ENCODE peak calls at places on chromosomes 16 and 17, in seven cellular contexts. O is stimulated activated CD8-positive, alpha-beta memory T cell treated with anti-CD3 and anti-CD28 coated beads, Interleukin-2, amount 100 ng/mL, for 1 hour; F is dermis blood vessel endothelial cell; G is thoracic aorta; D is activated CD8-positive, alpha-beta T cell treated with anti-CD3 and anti-CD28 coated beads, Interleukin-2, amount 10 ng/mL, durations not matched to agents 7 days and 5 days; V is AG08395; R is activated T-helper 1 cell treated with Interleukin-2 at 50 U/mL for 16 hours. M is an unnamed sample.

GRCh38 chr16:28609631-28610594 is at the start of gene SULT1A1:
- DNase-seq in O (no peak), F (peak), G (no peak), D (no peak), V (no peak), R (no peak), M (no peak)

GRCh38 chr16:27382187-27382855 is 19.7 kb upstream of the IL21R start:
- DNase-seq in O (no peak), F (no peak), G (no peak), D (no peak), V (no peak), R (no peak), M (no peak)

GRCh38 chr17:50212121-50212843 is 10.9 kb upstream of the COL1A1 start:
- DNase-seq in O (no peak), F (no peak), G (no peak), D (peak), V (peak), R (no peak), M (no peak)

GRCh38 chr16:66934138-66934838 is at the start of gene CIAO2B:
- DNase-seq in O (peak), F (peak), G (no peak), D (peak), V (peak), R (peak), M (peak)

GRCh38 chr17:29247219-29247618 is 560 bp downstream of the CRYBA1 start:
- DNase-seq in O (no peak), F (no peak), G (no peak), D (no peak), V (no peak), R (no peak), M (no peak)

GRCh38 chr17:8151641-8152111 is 528 bp downstream of the PER1 start:
- DNase-seq in O (no peak), F (peak), G (peak), D (no peak), V (peak), R (no peak), M (no peak)

GRCh38 chr17:41518031-41518430 is 659 bp downstream of the KRT15 start:
- DNase-seq in O (no peak), F (no peak), G (no peak), D (no peak), V (no peak), R (no peak), M (no peak)

GRCh38 chr17:72665841-72666518 is 426.5 kb downstream of the SLC39A11 start:
- DNase-seq in O (no peak), F (no peak), G (no peak), D (no peak), V (peak), R (no peak), M (no peak)

GRCh38 chr17:45302649-45303173 is 14.1 kb downstream of the MAP3K14 start:
- DNase-seq in O (no peak), F (no peak), G (no peak), D (peak), V (peak), R (no peak), M (peak)

GRCh38 chr17:80802626-80803450 is 188.8 kb upstream of the CHMP6 start:
- DNase-seq in O (no peak), F (no peak), G (no peak), D (no peak), V (no peak), R (no peak), M (no peak)

GRCh38 chr16:5228369-5228768 is 130.8 kb upstream of the EEF2KMT start:
- DNase-seq in O (no peak), F (no peak), G (no peak), D (no peak), V (no peak), R (no peak), M (no peak)

GRCh38 chr17:36602030-36602737 is 801 bp downstream of the MRM1 start:
- DNase-seq in O (no peak), F (peak), G (no peak), D (peak), V (no peak), R (no peak), M (peak)

GRCh38 chr17:8121531-8122390 is 2.1 kb downstream of the HES7 start:
- DNase-seq in O (no peak), F (peak), G (no peak), D (peak), V (peak), R (no peak), M (peak)

GRCh38 chr16:9441021-9441420 is 349.6 kb downstream of the HAPSTR1 start:
- DNase-seq in O (no peak), F (no peak), G (no peak), D (no peak), V (no peak), R (no peak), M (no peak)

GRCh38 chr16:85396879-85397871 is 215.9 kb upstream of the GSE1 start:
- DNase-seq in O (no peak), F (no peak), G (no peak), D (no peak), V (no peak), R (no peak), M (peak)

GRCh38 chr16:47519996-47520679 is 59.0 kb downstream of the PHKB start:
- DNase-seq in O (no peak), F (no peak), G (no peak), D (no peak), V (no peak), R (no peak), M (no peak)

GRCh38 chr17:40106760-40107265 is 6.4 kb upstream of the NR1D1 start:
- DNase-seq in O (no peak), F (no peak), G (no peak), D (no peak), V (no peak), R (no peak), M (no peak)

GRCh38 chr16:79261461-79261860 is 339.1 kb downstream of the MAF start:
- DNase-seq in O (no peak), F (no peak), G (no peak), D (peak), V (no peak), R (peak), M (peak)

GRCh38 chr17:82636626-82637598 is 11.3 kb downstream of the WDR45B start:
- DNase-seq in O (no peak), F (peak), G (no peak), D (no peak), V (no peak), R (no peak), M (no peak)

GRCh38 chr17:78484300-78485159 is 92.7 kb downstream of the DNAH17 start:
- DNase-seq in O (peak), F (no peak), G (no peak), D (peak), V (peak), R (peak), M (peak)

GRCh38 chr17:79395046-79395445 is 215.8 kb downstream of the RBFOX3 start:
- DNase-seq in O (no peak), F (no peak), G (no peak), D (no peak), V (no peak), R (no peak), M (no peak)

GRCh38 chr16:11706180-11706742 is 36.4 kb downstream of the TXNDC11 start:
- DNase-seq in O (no peak), F (no peak), G (no peak), D (no peak), V (no peak), R (no peak), M (peak)

GRCh38 chr16:23148513-23149266 is 562 bp downstream of the USP31 start:
- DNase-seq in O (no peak), F (peak), G (no peak), D (peak), V (peak), R (peak), M (peak)

GRCh38 chr16:82924075-82924854 is 297.5 kb downstream of the CDH13 start:
- DNase-seq in O (no peak), F (no peak), G (no peak), D (peak), V (no peak), R (no peak), M (no peak)

GRCh38 chr17:1810450-1811103 is 19.1 kb downstream of the SMYD4 start:
- DNase-seq in O (no peak), F (no peak), G (no peak), D (no peak), V (no peak), R (no peak), M (no peak)

GRCh38 chr16:22194707-22195444 is 11.2 kb upstream of the EEF2K start:
- DNase-seq in O (no peak), F (no peak), G (no peak), D (no peak), V (no peak), R (no peak), M (peak)

GRCh38 chr16:11672206-11673090 is 4.2 kb downstream of the SNN start:
- DNase-seq in O (no peak), F (peak), G (no peak), D (peak), V (no peak), R (no peak), M (peak)

GRCh38 chr16:17447273-17447672 is 23.5 kb downstream of the XYLT1 start:
- DNase-seq in O (no peak), F (no peak), G (no peak), D (no peak), V (no peak), R (no peak), M (no peak)

GRCh38 chr17:18960803-18961511 is 9.0 kb downstream of the SLC5A10 start:
- DNase-seq in O (peak), F (peak), G (peak), D (peak), V (peak), R (peak), M (peak)

GRCh38 chr16:11198817-11199216 is 57.2 kb downstream of the SOCS1 start:
- DNase-seq in O (no peak), F (no peak), G (no peak), D (peak), V (no peak), R (no peak), M (no peak)

GRCh38 chr16:48865511-48865910 is 255.5 kb upstream of the N4BP1 start:
- DNase-seq in O (no peak), F (no peak), G (no peak), D (no peak), V (no peak), R (no peak), M (no peak)

GRCh38 chr17:32564325-32564724 is 77.5 kb downstream of the CDK5R1 start:
- DNase-seq in O (no peak), F (no peak), G (no peak), D (no peak), V (no peak), R (no peak), M (peak)

GRCh38 chr17:32103476-32104113 is 38.7 kb upstream of the RHOT1 start:
- DNase-seq in O (no peak), F (peak), G (no peak), D (peak), V (peak), R (no peak), M (no peak)

GRCh38 chr17:76687278-76688164 is 23.2 kb downstream of the MXRA7 start:
- DNase-seq in O (no peak), F (no peak), G (no peak), D (no peak), V (peak), R (no peak), M (no peak)

GRCh38 chr17:78828470-78829185 is 12.0 kb downstream of the USP36 start:
- DNase-seq in O (no peak), F (peak), G (no peak), D (no peak), V (peak), R (no peak), M (no peak)

GRCh38 chr17:31527606-31528005 is 136.1 kb downstream of the RAB11FIP4 start:
- DNase-seq in O (no peak), F (peak), G (no peak), D (no peak), V (no peak), R (no peak), M (no peak)

GRCh38 chr16:66924527-66925321 is 611 bp downstream of the RRAD start:
- DNase-seq in O (no peak), F (peak), G (no peak), D (peak), V (peak), R (peak), M (peak)

GRCh38 chr17:78342438-78343098 is 17.3 kb downstream of the SOCS3 start:
- DNase-seq in O (no peak), F (peak), G (peak), D (no peak), V (peak), R (no peak), M (no peak)